ENCODE peak calls at places on chromosomes 7 and 10, in seven cellular contexts. L, U, S, Y, M, G and J are unnamed samples.

GRCh38 chr7:30848121-30848855 is 63.4 kb upstream of the AQP1 start:
- DNase-seq in M (no peak), L (no peak), G (no peak), Y (no peak), S (no peak), U (no peak), J (no peak)

GRCh38 chr10:76632158-76633051 is 1005.2 kb downstream of the KCNMA1 start:
- DNase-seq in U (no peak), M (peak; percentile 64), Y (no peak), L (no peak), S (peak; percentile 33), G (peak; percentile 49), J (no peak)

GRCh38 chr10:70458329-70459060 is 17.0 kb upstream of the NODAL start:
- DNase-seq in Y (no peak), G (no peak), U (peak; percentile 86), L (no peak), M (peak; percentile 72), S (peak; percentile 67), J (peak; percentile 71)

GRCh38 chr7:18808026-18808425 is 309.4 kb downstream of the TWIST1 start:
- DNase-seq in M (no peak), S (no peak), G (no peak), L (no peak), Y (no peak), U (no peak), J (no peak)

GRCh38 chr7:96311967-96312366 is 9.9 kb downstream of the SLC25A13 start:
- DNase-seq in S (no peak), Y (no peak), L (no peak), U (peak; percentile 32), M (no peak), G (peak; percentile 72), J (no peak)

GRCh38 chr10:71090801-71091200 is 121.6 kb upstream of the UNC5B start:
- DNase-seq in M (no peak), L (no peak), U (no peak), G (peak; percentile 39), Y (no peak), S (no peak), J (no peak)

GRCh38 chr7:42492895-42493294 is 255.9 kb upstream of the GLI3 start:
- DNase-seq in L (no peak), U (no peak), Y (no peak), G (no peak), S (no peak), M (no peak), J (no peak)

GRCh38 chr10:15123749-15124184 is 26.6 kb downstream of the RPP38 start:
- DNase-seq in U (no peak), Y (no peak), M (no peak), G (no peak), L (peak; percentile 25), S (no peak), J (peak; percentile 74)

GRCh38 chr7:87870471-87870870 is 5.7 kb downstream of the SLC25A40 start:
- DNase-seq in S (no peak), Y (no peak), G (no peak), U (no peak), L (no peak), M (no peak), J (no peak)

GRCh38 chr10:4215485-4215884 is 430.5 kb upstream of the KLF6 start:
- DNase-seq in L (no peak), M (no peak), Y (no peak), G (no peak), S (no peak), U (no peak), J (no peak)

GRCh38 chr7:101200862-101201599 is at the start of gene MOGAT3:
- DNase-seq in M (no peak), G (peak; percentile 79), Y (no peak), U (no peak), L (no peak), S (peak; percentile 89), J (no peak)

GRCh38 chr10:77661674-77662073 is 24.1 kb upstream of the KCNMA1 start:
- DNase-seq in S (no peak), L (no peak), M (no peak), Y (no peak), U (no peak), G (no peak), J (no peak)

GRCh38 chr10:2119316-2119715 is 382.0 kb upstream of the ADARB2 start:
- DNase-seq in S (no peak), Y (no peak), U (no peak), L (no peak), G (no peak), M (no peak), J (no peak)

GRCh38 chr10:44993226-44993921 is 7.3 kb upstream of the ZNF22 start:
- DNase-seq in L (no peak), Y (no peak), M (no peak), G (no peak), U (no peak), S (no peak), J (no peak)

GRCh38 chr10:127411062-127411461 is 138.0 kb upstream of the NPS start:
- DNase-seq in M (no peak), Y (no peak), G (no peak), U (no peak), L (no peak), S (no peak), J (no peak)

GRCh38 chr7:1852781-1853618 is 182.9 kb downstream of the ELFN1 start:
- DNase-seq in S (no peak), L (no peak), Y (no peak), M (no peak), U (peak; percentile 44), G (peak; percentile 37), J (no peak)

GRCh38 chr7:47119408-47119807 is 462.5 kb downstream of the TNS3 start:
- DNase-seq in M (no peak), G (no peak), Y (no peak), S (no peak), L (no peak), U (no peak), J (no peak)

GRCh38 chr10:71064413-71065118 is 147.8 kb upstream of the UNC5B start:
- DNase-seq in S (no peak), U (peak; percentile 27), Y (no peak), G (no peak), L (no peak), M (no peak), J (no peak)

DNA sequence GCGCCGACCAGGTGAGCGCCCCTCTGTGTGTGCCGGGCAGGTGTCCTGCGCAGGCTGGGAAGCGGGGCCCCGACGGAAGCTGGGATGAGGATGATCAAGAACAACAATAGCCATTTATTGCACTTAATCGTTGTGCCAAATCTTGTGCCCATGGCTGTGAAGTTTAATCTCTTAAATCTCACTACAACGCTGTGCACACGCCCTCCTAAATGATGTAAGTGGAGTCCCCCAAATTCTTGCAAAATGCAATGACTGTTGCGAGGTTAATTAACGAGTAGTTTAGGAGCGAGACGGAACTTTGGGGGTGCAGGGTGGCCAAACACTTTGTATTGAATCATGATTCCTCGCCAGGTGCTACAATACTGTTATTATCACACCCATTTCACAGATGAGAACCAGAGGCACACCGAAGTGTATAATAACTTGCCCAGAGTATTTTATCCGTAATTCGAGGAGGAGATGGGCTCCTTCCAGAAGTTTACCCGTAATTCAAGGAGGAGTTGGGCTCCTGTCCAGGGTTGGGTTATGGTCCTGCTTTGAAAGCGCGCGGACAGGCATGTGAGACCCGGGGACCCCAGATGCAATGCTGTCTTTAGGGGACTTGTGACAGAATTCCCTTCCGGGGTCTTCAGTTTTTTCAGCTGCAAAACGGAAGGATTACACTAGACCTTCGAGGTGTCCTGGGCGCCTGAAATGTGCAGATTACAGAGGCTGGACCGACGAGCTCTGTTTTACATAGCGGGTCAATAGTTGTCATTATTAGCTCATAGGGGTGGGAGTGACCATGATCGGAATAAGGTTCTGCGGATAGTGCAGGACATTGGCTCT is 1.0 kb downstream of the FFAR4 start:
- DNase-seq in U (no peak), S (no peak), Y (no peak), L (no peak), G (no peak), M (no peak), J (no peak)
- H3K27me3 ChIP-seq in U (peaks cover 62% of the 10 kb centered on the region), S (peaks cover 52% of the 10 kb centered on the region), Y (peaks cover 34% of the 10 kb centered on the region), L (peaks cover 2% of the 10 kb centered on the region), G (no peaks in the 10 kb centered on the region), M (peaks cover 83% of the 10 kb centered on the region), J (peaks cover 57% of the 10 kb centered on the region)

DNA sequence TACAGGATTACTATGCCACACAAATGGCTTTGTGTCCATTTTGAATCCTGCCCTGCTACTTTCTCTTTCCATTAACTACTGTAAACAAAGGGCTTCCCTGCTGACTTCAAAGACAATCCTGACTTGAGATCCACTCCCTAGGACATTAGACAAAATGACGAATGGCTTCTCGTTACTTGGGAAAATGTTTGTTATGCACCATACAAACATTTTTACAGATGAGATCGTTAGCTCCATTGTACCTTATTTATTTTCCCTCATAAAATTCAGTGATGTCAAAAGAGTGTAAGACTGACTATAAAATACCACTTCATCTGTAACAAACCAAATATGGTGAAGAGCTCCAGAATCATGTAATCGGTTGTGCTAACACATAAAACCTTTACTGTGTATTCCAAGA is 121.8 kb downstream of the CD36 start:
- DNase-seq in M (peak; percentile 66), S (no peak), L (no peak), U (no peak), G (no peak), Y (no peak), J (no peak)
- H3K36me3 ChIP-seq in M (no peaks in the 10 kb centered on the region), S (no peaks in the 10 kb centered on the region), L (no peaks in the 10 kb centered on the region), U (no peaks in the 10 kb centered on the region), G (no peaks in the 10 kb centered on the region), Y (peaks cover 44% of the 10 kb centered on the region), J (no peaks in the 10 kb centered on the region)

GRCh38 chr7:513521-514166 is 6.0 kb downstream of the PDGFA start:
- DNase-seq in Y (no peak), L (no peak), G (no peak), M (no peak), U (no peak), S (no peak), J (peak; percentile 61)
- H3K4me3 ChIP-seq in Y (no peak overlapping the region), L (no peak overlapping the region), G (no peak overlapping the region), M (no peak overlapping the region), U (no peak overlapping the region), S (no peak overlapping the region), J (peak overlapping the region; percentile 27)

GRCh38 chr10:117160567-117160966 is 22.5 kb upstream of the VAX1 start:
- DNase-seq in Y (no peak), G (no peak), U (no peak), S (no peak), L (no peak), M (no peak), J (no peak)
- H3K27me3 ChIP-seq in Y (peaks cover 23% of the 10 kb centered on the region), G (peaks cover 9% of the 10 kb centered on the region), U (peaks cover 96% of the 10 kb centered on the region), S (peaks cover 100% of the 10 kb centered on the region), L (no peaks in the 10 kb centered on the region), M (peaks cover 100% of the 10 kb centered on the region), J (peaks cover 77% of the 10 kb centered on the region)

GRCh38 chr7:36611703-36612102 is 112.6 kb downstream of the AOAH start:
- DNase-seq in U (no peak), Y (no peak), S (no peak), M (no peak), G (no peak), L (no peak), J (no peak)
- H3K36me3 ChIP-seq in U (no peaks in the 10 kb centered on the region), Y (no peaks in the 10 kb centered on the region), S (peaks cover 7% of the 10 kb centered on the region), M (no peaks in the 10 kb centered on the region), G (no peaks in the 10 kb centered on the region), L (no peaks in the 10 kb centered on the region), J (no peaks in the 10 kb centered on the region)

DNA sequence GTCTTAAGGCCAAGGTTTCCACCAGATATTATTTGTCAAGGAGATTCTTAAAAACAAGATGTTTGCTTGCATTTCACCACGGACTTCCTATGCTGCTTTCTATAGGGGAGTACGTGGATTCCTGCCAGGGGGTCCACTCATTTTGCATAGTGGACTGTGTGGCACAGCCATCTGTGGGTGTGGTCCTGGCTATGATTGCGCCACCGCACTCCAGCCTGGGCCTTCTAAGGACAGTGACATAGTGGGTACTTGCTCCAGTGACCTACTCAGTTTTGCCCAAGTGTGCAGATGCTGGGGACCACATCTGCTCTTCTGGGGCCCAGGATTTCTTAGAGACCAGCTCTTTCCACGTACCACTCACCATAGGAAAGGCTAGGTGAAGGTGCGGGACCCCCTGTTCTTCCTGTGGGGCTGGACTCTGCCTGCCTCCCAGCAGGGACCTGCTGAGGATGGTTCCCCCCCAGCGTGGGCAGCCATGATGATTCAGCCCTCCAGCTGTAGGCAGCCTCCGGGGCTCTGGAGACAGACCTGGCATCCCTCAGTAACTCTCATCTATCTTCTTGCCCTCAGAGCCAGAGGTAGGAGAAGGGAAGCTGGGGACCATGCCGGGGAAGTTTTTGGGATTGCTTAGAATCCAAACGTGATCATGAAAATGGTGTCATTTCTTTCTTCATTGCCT is 42.9 kb downstream of the HK1 start:
- DNase-seq in L (no peak), M (no peak), S (no peak), Y (no peak), G (no peak), U (no peak), J (no peak)
- H3K4me3 ChIP-seq in L (no peak overlapping the region), M (no peak overlapping the region), S (no peak overlapping the region), Y (no peak overlapping the region), G (no peak overlapping the region), U (peak overlapping the region; percentile 95), J (no peak overlapping the region)